ENCODE peak calls at places on chromosomes 4 and X, in four cellular contexts. O, Y, Z and E are unnamed samples. For H3K36me3, the result is how much of the 10 kb centered on the place peaks cover.

GRCh38 chrX:120452131-120452530 is 17.0 kb downstream of the LAMP2 start:
- DNase-seq in O (no peak), Z (no peak), Y (no peak), E (no peak)

GRCh38 chrX:63918611-63919010 is 133.6 kb upstream of the ARHGEF9 start:
- DNase-seq in Y (no peak), O (no peak), Z (no peak), E (no peak)

GRCh38 chr4:119099227-119099910 is 36.3 kb upstream of the MYOZ2 start:
- DNase-seq in O (no peak), Y (no peak), Z (no peak), E (no peak)

GRCh38 chr4:177281544-177281943 is 28.1 kb upstream of the NEIL3 start:
- DNase-seq in Y (no peak), Z (no peak), O (no peak), E (no peak)

GRCh38 chrX:153635788-153636668 is 11.0 kb upstream of the DUSP9 start:
- DNase-seq in Y (no peak), O (no peak), Z (no peak), E (no peak)

GRCh38 chr4:41600243-41600642 is 62.3 kb downstream of the LIMCH1 start:
- DNase-seq in Y (no peak), Z (no peak), O (no peak), E (no peak)

GRCh38 chr4:138178566-138178965 is 63.6 kb downstream of the SLC7A11 start:
- DNase-seq in O (no peak), Y (no peak), Z (no peak), E (no peak)

GRCh38 chrX:134886201-134886600 is 104.6 kb upstream of the SMIM10 start:
- DNase-seq in O (no peak), Y (no peak), Z (no peak), E (no peak)

GRCh38 chrX:23365541-23365940 is 30.9 kb downstream of the PTCHD1 start:
- DNase-seq in Z (peak), Y (no peak), O (no peak), E (no peak)

GRCh38 chr4:77931452-77932135 is 69.0 kb downstream of the MRPL1 start:
- DNase-seq in Y (no peak), Z (no peak), O (no peak), E (no peak)

GRCh38 chrX:11188664-11189063 is 77.5 kb downstream of the HCCS start:
- DNase-seq in Z (no peak), Y (no peak), O (no peak), E (no peak)

GRCh38 chr4:7198440-7199128 is 6.2 kb downstream of the SORCS2 start:
- DNase-seq in O (no peak), Z (no peak), Y (no peak), E (no peak)

GRCh38 chr4:118335316-118335715 is 17.5 kb downstream of the PRSS12 start:
- DNase-seq in O (no peak), Z (no peak), Y (no peak), E (no peak)

GRCh38 chr4:163666335-163666888 is 171.9 kb downstream of the TMA16 start:
- DNase-seq in O (no peak), Z (no peak), Y (no peak), E (no peak)

GRCh38 chr4:80079255-80079923 is 6.4 kb upstream of the ANTXR2 start:
- DNase-seq in O (no peak), Y (no peak), Z (no peak), E (no peak)

GRCh38 chr4:88610771-88611170 is 18.5 kb downstream of the HERC3 start:
- DNase-seq in O (no peak), Z (no peak), Y (no peak), E (peak)

GRCh38 chr4:8882239-8882638 is 10.6 kb upstream of the HMX1 start:
- DNase-seq in Z (no peak), Y (no peak), O (no peak), E (no peak)

GRCh38 chr4:101357751-101358150 is 10.4 kb upstream of the PPP3CA start:
- DNase-seq in Z (no peak), O (no peak), Y (no peak), E (no peak)

GRCh38 chr4:55707507-55707906 is 71.4 kb upstream of the NMU start:
- DNase-seq in Y (no peak), Z (no peak), O (no peak), E (no peak)

GRCh38 chr4:182188622-182189021 is 54.6 kb upstream of the TENM3 start:
- DNase-seq in Z (no peak), O (no peak), Y (no peak), E (no peak)

GRCh38 chr4:77187231-77187630 is 30.2 kb downstream of the CCNG2 start:
- DNase-seq in O (no peak), Z (no peak), Y (no peak), E (no peak)

GRCh38 chr4:187357861-187358260 is 634.2 kb upstream of the FAT1 start:
- DNase-seq in O (no peak), Z (no peak), Y (no peak), E (no peak)

GRCh38 chr4:26839534-26839951 is 21.1 kb upstream of the STIM2 start:
- DNase-seq in Y (no peak), Z (no peak), O (no peak), E (no peak)

GRCh38 chr4:103303011-103303410 is 104.9 kb upstream of the CENPE start:
- DNase-seq in Z (no peak), O (no peak), Y (no peak), E (no peak)

GRCh38 chr4:10080874-10081606 is 35.6 kb downstream of the WDR1 start:
- DNase-seq in Y (no peak), O (no peak), Z (no peak), E (no peak)

GRCh38 chrX:55815546-55815945 is 98.0 kb downstream of the RRAGB start:
- DNase-seq in O (no peak), Z (no peak), Y (no peak), E (no peak)

GRCh38 chrX:132331532-132331931 is 112.3 kb upstream of the RAP2C start:
- DNase-seq in Y (no peak), Z (no peak), O (no peak), E (no peak)

GRCh38 chr4:8093587-8094274 is 64.9 kb downstream of the ABLIM2 start:
- DNase-seq in Z (no peak), Y (no peak), O (no peak), E (no peak)

GRCh38 chrX:21723097-21723496 is 34.8 kb downstream of the SMPX start:
- DNase-seq in Y (no peak), Z (no peak), O (no peak), E (no peak)

GRCh38 chrX:134631404-134632346 is 26.6 kb downstream of the PLAC1 start:
- DNase-seq in O (peak), Z (no peak), Y (peak), E (no peak)

GRCh38 chr4:158778065-158778711 is 9.4 kb downstream of the FNIP2 start:
- DNase-seq in Z (no peak), Y (no peak), O (no peak), E (no peak)

GRCh38 chr4:57195622-57196021 is 85.4 kb upstream of the IGFBP7 start:
- DNase-seq in Y (no peak), Z (no peak), O (no peak), E (no peak)

GRCh38 chr4:150562751-150563150 is 19.2 kb upstream of the MAB21L2 start:
- DNase-seq in Z (no peak), O (no peak), Y (no peak), E (no peak)

GRCh38 chr4:185881427-185881826 is 69.4 kb upstream of the SORBS2 start:
- DNase-seq in Z (no peak), Y (no peak), O (no peak), E (no peak)

GRCh38 chr4:26346203-26346620 is 25.4 kb downstream of the RBPJ start:
- DNase-seq in O (no peak), Y (no peak), Z (peak), E (no peak)

GRCh38 chrX:40809210-40809609 is 73.9 kb upstream of the MED14 start:
- DNase-seq in Z (no peak), Y (no peak), O (no peak), E (no peak)

GRCh38 chrX:43175428-43175827 is 397.5 kb upstream of the PPP1R2C start:
- DNase-seq in Z (no peak), Y (no peak), O (no peak), E (no peak)
- H3K27ac ChIP-seq in Z (no peak), Y (no peak), O (no peak), E (no peak)

GRCh38 chr4:1805493-1806222 is 12.6 kb downstream of the FGFR3 start:
- DNase-seq in O (no peak), Y (no peak), Z (no peak), E (no peak)

GRCh38 chr4:1806596-1807257 is 13.6 kb downstream of the FGFR3 start:
- DNase-seq in Y (no peak), O (no peak), Z (no peak), E (no peak)

GRCh38 chr4:1804638-1805492 is 11.8 kb downstream of the FGFR3 start:
- DNase-seq in Y (no peak), O (no peak), Z (no peak), E (no peak)

GRCh38 chr4:1807258-1807777 is 14.2 kb downstream of the FGFR3 start:
- DNase-seq in Z (no peak), Y (no peak), O (no peak), E (no peak)

GRCh38 chr4:1806223-1806564 is 13.1 kb downstream of the FGFR3 start:
- DNase-seq in Z (no peak), Y (no peak), O (no peak), E (no peak)
- H3K36me3 ChIP-seq in Z (under half), Y (under half), O (under half), E (under half)

GRCh38 chrX:13418126-13419091 is 98.6 kb upstream of the ATXN3L start:
- DNase-seq in O (no peak), Y (no peak), Z (no peak), E (no peak)
- H3K27ac ChIP-seq in O (no peak), Y (no peak), Z (no peak), E (no peak)

GRCh38 chr4:94226763-94227162 is 19.1 kb downstream of the SMARCAD1 start:
- DNase-seq in Y (no peak), O (no peak), Z (no peak), E (no peak)

GRCh38 chr4:94232519-94232918 is 24.9 kb downstream of the SMARCAD1 start:
- DNase-seq in Z (no peak), O (no peak), Y (no peak), E (no peak)

GRCh38 chr4:94225449-94225848 is 17.8 kb downstream of the SMARCAD1 start:
- DNase-seq in O (no peak), Z (no peak), Y (no peak), E (no peak)

DNA sequence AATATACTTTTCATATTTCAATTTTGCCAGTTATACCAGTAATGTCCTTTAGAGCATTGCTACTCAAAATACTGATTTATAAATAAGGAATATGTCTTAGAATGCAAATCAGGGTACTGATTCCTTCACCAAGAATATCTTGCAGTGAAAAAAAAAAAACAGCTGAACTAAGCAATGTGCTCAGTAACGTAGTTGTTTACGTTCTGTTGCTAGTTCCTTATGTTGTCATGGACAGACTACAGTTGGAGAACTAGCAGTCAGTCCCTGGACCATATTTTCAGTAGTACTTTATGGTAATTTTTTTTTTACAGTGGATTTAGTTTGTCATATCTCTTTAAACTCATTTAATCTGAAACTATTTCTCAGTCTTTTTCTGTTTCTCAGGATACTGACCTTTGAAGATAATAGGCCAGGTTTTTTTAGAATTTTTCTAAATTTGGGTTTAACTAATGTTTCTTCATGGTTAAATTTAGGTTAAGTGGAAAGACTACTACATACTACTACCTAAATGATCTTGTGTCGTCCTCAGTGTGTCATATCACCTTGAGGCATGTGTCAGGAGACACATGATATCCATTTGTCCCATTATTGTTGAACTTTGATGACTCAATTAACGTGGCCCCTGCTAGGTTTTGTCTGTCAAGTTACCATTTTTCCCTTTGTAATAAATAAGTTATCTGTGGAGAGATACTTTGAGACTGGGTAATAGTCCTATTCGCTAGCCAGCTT is 21.0 kb downstream of the SMARCAD1 start:
- DNase-seq in O (no peak), Y (no peak), Z (no peak), E (no peak)
- H3K36me3 ChIP-seq in O (under half), Y (under half), Z (under half), E (under half)

GRCh38 chrX:110409925-110410324 is 51.3 kb downstream of the RTL9 start:
- DNase-seq in Y (no peak), Z (no peak), O (no peak), E (no peak)
- H3K27ac ChIP-seq in Y (no peak), Z (no peak), O (no peak), E (no peak)

DNA sequence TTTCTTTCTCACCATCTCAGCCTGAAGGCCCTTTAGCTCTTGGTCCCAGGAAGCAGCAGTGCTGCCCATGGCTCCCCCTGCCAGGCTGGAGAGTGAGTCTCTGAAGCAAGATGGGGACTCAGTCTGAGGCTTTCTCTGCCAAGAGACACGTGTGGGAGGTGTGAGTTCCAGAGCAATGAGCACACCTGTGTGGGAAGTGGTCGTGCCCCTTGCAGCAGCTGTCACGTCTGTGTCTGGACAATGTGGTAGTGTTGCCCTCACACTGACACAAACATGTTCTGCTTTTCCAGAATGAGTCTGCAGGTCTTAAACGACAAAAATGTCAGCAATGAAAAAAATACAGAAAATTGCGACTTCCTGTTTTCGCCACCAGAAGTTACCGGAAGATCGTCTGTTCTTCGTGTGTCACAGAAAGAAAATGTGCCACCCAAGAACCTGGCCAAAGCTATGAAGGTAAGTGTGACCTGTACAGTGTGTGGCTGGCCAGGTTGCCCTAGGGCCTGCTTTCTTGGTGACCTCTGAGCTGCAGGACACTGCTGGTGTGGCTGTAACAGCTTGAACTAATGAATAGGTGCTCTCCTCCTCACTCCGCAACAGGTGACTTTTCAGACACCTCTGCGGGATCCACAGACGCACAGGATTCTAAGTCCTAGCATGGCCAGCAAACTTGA is 1.9 kb downstream of the TACC3 start:
- DNase-seq in O (no peak), Y (no peak), Z (no peak), E (no peak)
- H3K36me3 ChIP-seq in O (under half), Y (under half), Z (under half), E (under half)

GRCh38 chrX:150577174-150577573 is 8.8 kb downstream of the MTM1 start:
- DNase-seq in O (no peak), Y (peak), Z (no peak), E (no peak)
- H3K27ac ChIP-seq in O (peak), Y (peak), Z (no peak), E (no peak)

DNA sequence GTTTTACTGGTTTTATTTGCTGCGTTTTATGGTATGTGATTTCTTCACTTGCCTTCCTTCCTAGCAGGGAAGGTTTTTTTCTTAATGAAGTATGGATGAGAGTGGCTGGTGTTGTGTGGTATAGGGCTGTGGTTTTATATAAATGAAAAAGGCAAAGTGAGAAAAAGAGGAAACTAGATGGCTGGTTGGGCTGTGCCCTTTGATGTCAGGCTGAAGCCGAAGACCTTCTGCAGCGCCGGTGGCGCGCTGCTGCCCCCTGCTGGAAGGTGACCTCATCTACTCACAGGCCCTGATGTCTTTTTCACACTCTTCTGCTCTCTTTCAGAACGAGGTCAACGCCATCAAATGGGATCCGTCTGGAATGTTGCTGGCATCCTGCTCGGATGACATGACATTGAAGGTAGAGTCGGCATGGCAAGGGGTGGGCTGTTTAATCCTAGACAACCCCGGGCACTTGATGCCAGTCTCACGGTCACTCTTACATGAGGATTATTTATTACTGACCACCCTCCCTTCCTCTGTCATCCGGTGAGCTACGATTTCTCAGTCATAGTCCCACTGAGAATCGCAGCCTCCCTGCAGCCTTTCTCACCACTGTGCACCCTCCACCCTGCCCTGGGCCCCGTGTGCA is 56.6 kb downstream of the GPR143 start:
- DNase-seq in Z (peak), Y (peak), O (peak), E (peak)
- H3K36me3 ChIP-seq in Z (under half), Y (under half), O (under half), E (under half)

GRCh38 chr4:140645614-140646412 is 77.1 kb upstream of the UCP1 start:
- DNase-seq in Z (no peak), Y (no peak), O (no peak), E (no peak)
- H3K27ac ChIP-seq in Z (no peak), Y (no peak), O (no peak), E (no peak)